ENCODE peak calls at places on chromosomes 13 and 19, in four cellular contexts. H, F, L and Q are unnamed samples.

GRCh38 chr13:39910833-39911232 is 255.4 kb downstream of the COG6 start:
- DNase-seq in L (no peak), F (no peak), H (no peak), Q (no peak)

GRCh38 chr13:94417294-94417693 is 62.2 kb downstream of the DCT start:
- DNase-seq in H (no peak), L (no peak), F (no peak), Q (no peak)

GRCh38 chr19:5478241-5478924 is 23.2 kb downstream of the ZNRF4 start:
- DNase-seq in H (no peak), L (no peak), F (no peak), Q (no peak)

GRCh38 chr19:43526884-43527859 is at the start of gene ETHE1:
- DNase-seq in H (peak), L (peak), F (peak), Q (peak)

GRCh38 chr13:93963266-93964131 is 516.0 kb downstream of the DCT start:
- DNase-seq in L (peak), F (peak), H (no peak), Q (peak)

GRCh38 chr19:43872547-43873336 is 45.6 kb downstream of the ZNF283 start:
- DNase-seq in L (peak), H (no peak), F (no peak), Q (peak)

GRCh38 chr13:32247887-32248286 is 67.3 kb downstream of the ZAR1L start:
- DNase-seq in L (no peak), F (peak), H (no peak), Q (peak)

GRCh38 chr19:38736036-38736412 is 8.2 kb downstream of the CAPN12 start:
- DNase-seq in L (no peak), H (peak), F (peak), Q (no peak)

GRCh38 chr13:44373601-44374347 is at the start of gene SERP2:
- DNase-seq in L (no peak), F (peak), H (no peak), Q (peak)

GRCh38 chr19:45152504-45153338 is 8.1 kb downstream of the NKPD1 start:
- DNase-seq in H (peak), F (peak), L (no peak), Q (no peak)

GRCh38 chr19:28905996-28906395 is 307.0 kb downstream of the UQCRFS1 start:
- DNase-seq in F (no peak), H (no peak), L (no peak), Q (peak)

GRCh38 chr19:22026687-22027086 is 15.9 kb upstream of the ZNF208 start:
- DNase-seq in H (no peak), F (no peak), L (no peak), Q (no peak)

GRCh38 chr19:281156-281853 is 9.9 kb downstream of the PLPP2 start:
- DNase-seq in H (no peak), L (no peak), F (no peak), Q (no peak)

GRCh38 chr13:46521921-46522691 is 30.9 kb upstream of the LRCH1 start:
- DNase-seq in F (peak), L (no peak), H (no peak), Q (no peak)

GRCh38 chr19:39212377-39212742 is 8.3 kb upstream of the SYCN start:
- DNase-seq in F (peak), H (peak), L (no peak), Q (peak)